ENCODE peak calls at places on chromosomes 6 and 20, in ten cellular contexts. S is SW 1271, Y is GM12865, M is iPS DF 19.7, U is WTC11, L is kidney tubule cell, I is amygdala, G is ovary, F is endothelial cell, A is Calu3. T is an unnamed sample.

GRCh38 chr6:17091122-17091521 is 10.7 kb upstream of the STMND1 start:
- DNase-seq in L (no peak), A (no peak), U (no peak), F (no peak), G (no peak), Y (no peak), S (no peak), I (no peak), M (no peak), T (no peak)

GRCh38 chr20:62192635-62193034 is 9.8 kb downstream of the MTG2 start:
- DNase-seq in S (no peak), M (no peak), U (no peak), A (no peak), Y (no peak), L (no peak), F (no peak), G (peak; percentile 19), I (no peak), T (no peak)

GRCh38 chr6:5260661-5261544 is at the start of the genes FARS2 and LYRM4:
- DNase-seq in G (peak; percentile 93), L (peak; percentile 91), A (peak; percentile 87), U (peak; percentile 90), M (peak; percentile 35), I (peak; percentile 81), S (peak; percentile 60), Y (peak; percentile 93), F (peak; percentile 87), T (peak; percentile 85)

GRCh38 chr6:160362556-160362955 is 14.4 kb downstream of the SLC22A3 start:
- DNase-seq in F (no peak), I (no peak), L (no peak), S (no peak), G (no peak), M (no peak), Y (no peak), U (no peak), A (no peak), T (no peak)

GRCh38 chr6:160510976-160511617 is 153.0 kb downstream of the LPA start:
- DNase-seq in M (no peak), L (no peak), G (no peak), S (no peak), A (no peak), Y (no peak), F (no peak), U (no peak), I (no peak), T (no peak)

GRCh38 chr6:11213305-11214106 is 19.0 kb downstream of the NEDD9 start:
- DNase-seq in I (no peak), L (no peak), A (no peak), U (no peak), M (no peak), F (no peak), G (no peak), Y (no peak), S (no peak), T (no peak)

GRCh38 chr20:39453890-39454289 is 491.7 kb downstream of the DHX35 start:
- DNase-seq in Y (no peak), G (no peak), I (no peak), F (no peak), U (no peak), A (no peak), S (no peak), M (no peak), L (peak; percentile 12), T (no peak)

GRCh38 chr6:157304840-157305675 is 18.3 kb downstream of the TMEM242 start:
- DNase-seq in F (peak; percentile 26), L (peak; percentile 92), G (no peak), A (no peak), S (no peak), I (no peak), M (no peak), U (no peak), Y (no peak), T (peak; percentile 33)

GRCh38 chr6:123448306-123448884 is 188.4 kb downstream of the TRDN start:
- DNase-seq in A (no peak), U (no peak), Y (no peak), G (no peak), L (no peak), I (no peak), S (no peak), F (no peak), M (no peak), T (no peak)

GRCh38 chr20:43914697-43915208 is at the start of gene TOX2:
- DNase-seq in Y (peak; percentile 68), S (no peak), F (peak; percentile 64), L (no peak), M (no peak), U (peak; percentile 62), G (peak; percentile 51), A (peak; percentile 63), I (no peak), T (no peak)

GRCh38 chr6:157946053-157946617 is 35.5 kb upstream of the SYNJ2 start:
- DNase-seq in S (no peak), F (no peak), U (no peak), A (no peak), Y (no peak), L (no peak), I (no peak), G (no peak), M (no peak), T (no peak)

GRCh38 chr6:55131616-55132015 is 42.7 kb upstream of the HCRTR2 start:
- DNase-seq in L (peak; percentile 68), U (no peak), I (no peak), S (no peak), F (no peak), G (no peak), A (no peak), Y (no peak), M (no peak), T (no peak)

GRCh38 chr6:90860822-90861601 is 274.1 kb upstream of the MAP3K7 start:
- DNase-seq in I (no peak), A (no peak), L (no peak), S (no peak), U (no peak), Y (peak; percentile 21), M (no peak), F (no peak), G (no peak), T (no peak)

GRCh38 chr20:36847710-36848040 is 28.3 kb upstream of the TLDC2 start:
- DNase-seq in S (no peak), I (no peak), G (no peak), L (no peak), Y (no peak), F (no peak), U (no peak), A (no peak), M (no peak), T (no peak)

GRCh38 chr6:15888798-15889772 is 226.3 kb upstream of the DTNBP1 start:
- DNase-seq in F (no peak), G (no peak), I (no peak), Y (no peak), M (no peak), U (no peak), A (no peak), L (no peak), S (no peak), T (no peak)

GRCh38 chr6:110315856-110316398 is 42.2 kb downstream of the METTL24 start:
- DNase-seq in M (no peak), S (no peak), A (no peak), Y (no peak), I (no peak), L (no peak), G (no peak), F (no peak), U (no peak), T (no peak)

GRCh38 chr6:28597217-28597835 is 71.6 kb downstream of the GPX5 start:
- DNase-seq in L (peak; percentile 77), S (peak; percentile 19), Y (peak; percentile 46), U (peak; percentile 80), M (no peak), G (no peak), I (peak; percentile 16), F (peak; percentile 40), A (peak; percentile 81), T (no peak)

GRCh38 chr6:5398530-5398929 is 137.2 kb downstream of the FARS2 start:
- DNase-seq in Y (peak; percentile 76), I (no peak), L (peak; percentile 47), U (no peak), A (no peak), M (no peak), F (no peak), S (no peak), G (no peak), T (no peak)

GRCh38 chr6:133553652-133554051 is 312.5 kb downstream of the EYA4 start:
- DNase-seq in U (peak; percentile 37), F (peak; percentile 43), S (peak; percentile 11), G (no peak), M (no peak), A (peak; percentile 60), Y (peak; percentile 44), L (peak; percentile 50), I (no peak), T (no peak)

GRCh38 chr6:45717027-45717426 is 298.6 kb downstream of the CLIC5 start:
- DNase-seq in A (no peak), S (no peak), I (no peak), Y (no peak), U (no peak), L (no peak), G (no peak), M (no peak), F (no peak), T (no peak)